ENCODE peak calls at places on chromosomes 12 and 14, in eight cellular contexts. N is left ventricle myocardium superior, F is mesendoderm, M is dorsolateral prefrontal cortex, W is NCI-H1417 treated with DMSO at 0.1 percent for 48 hours, E is NCI-H1092 treated with DMSO at 0.1 percent for 48 hours, Y is LoVo, R is astrocyte. S is an unnamed sample.

GRCh38 chr12:75660107-75660530 is 148.7 kb upstream of the KRR1 start:
- DNase-seq in N (no peak), M (no peak), W (no peak), F (no peak), R (peak), Y (peak), E (no peak), S (no peak)

GRCh38 chr14:61477845-61478438 is 156.6 kb downstream of the PRKCH start:
- DNase-seq in F (no peak), E (peak), R (no peak), Y (no peak), W (no peak), M (peak), N (peak), S (no peak)

GRCh38 chr14:22319526-22320352 is 269.3 kb downstream of the DAD1 start:
- DNase-seq in R (peak), E (peak), W (peak), F (peak), N (peak), M (peak), Y (peak), S (no peak)

GRCh38 chr12:131368073-131369071 is 342.5 kb upstream of the SFSWAP start:
- DNase-seq in Y (no peak), M (no peak), R (no peak), W (no peak), E (no peak), N (no peak), F (no peak), S (no peak)

GRCh38 chr14:60350366-60350720 is 101.3 kb downstream of the PPM1A start:
- DNase-seq in F (peak), W (no peak), E (no peak), M (no peak), R (no peak), N (no peak), Y (no peak), S (no peak)

GRCh38 chr12:120314220-120314619 is 12.1 kb downstream of the SIRT4 start:
- DNase-seq in N (no peak), R (no peak), Y (no peak), E (no peak), F (peak), M (no peak), W (no peak), S (peak)

GRCh38 chr12:115338566-115339294 is 654.8 kb upstream of the TBX3 start:
- DNase-seq in F (peak), N (no peak), Y (no peak), W (no peak), M (no peak), E (no peak), R (no peak), S (no peak)

GRCh38 chr12:30796891-30797371 is 42.2 kb upstream of the CAPRIN2 start:
- DNase-seq in M (no peak), F (peak), R (peak), Y (peak), E (no peak), N (no peak), W (no peak), S (no peak)

GRCh38 chr14:52391866-52392600 is 77.9 kb downstream of the PTGER2 start:
- DNase-seq in F (no peak), E (no peak), N (no peak), Y (peak), W (no peak), R (peak), M (no peak), S (no peak)

GRCh38 chr14:24367506-24368214 is at the start of gene NFATC4:
- DNase-seq in Y (no peak), E (peak), W (peak), R (peak), M (no peak), F (peak), N (peak), S (peak)

GRCh38 chr12:130508318-130508717 is 170.6 kb downstream of the PIWIL1 start:
- DNase-seq in E (no peak), M (no peak), N (no peak), Y (no peak), F (no peak), W (no peak), R (no peak), S (no peak)

GRCh38 chr12:124369055-124369900 is 74.4 kb downstream of the RFLNA start:
- DNase-seq in W (no peak), N (peak), R (peak), E (no peak), Y (no peak), M (peak), F (no peak), S (no peak)

GRCh38 chr12:95624544-95624943 is 73.3 kb upstream of the USP44 start:
- DNase-seq in W (no peak), R (peak), Y (no peak), E (no peak), M (no peak), N (no peak), F (no peak), S (no peak)

GRCh38 chr12:10001141-10001778 is 2.3 kb upstream of the CLEC1B start:
- DNase-seq in N (no peak), W (no peak), F (no peak), E (no peak), M (no peak), R (no peak), Y (no peak), S (no peak)

GRCh38 chr12:93773122-93773871 is 96.1 kb downstream of the CRADD start:
- DNase-seq in M (no peak), F (no peak), R (peak), N (no peak), E (no peak), Y (no peak), W (no peak), S (no peak)